ENCODE peak calls at places on chromosomes 2 and 18, in nine cellular contexts. I, F, S, X, J, M, C, D and W are unnamed samples.

GRCh38 chr2:105848367-105848766 is 103.7 kb downstream of the NCK2 start:
- DNase-seq in D (no peak), S (no peak), J (no peak), X (no peak), C (no peak), F (no peak), M (no peak), I (no peak), W (no peak)

GRCh38 chr18:54205951-54206350 is 18.5 kb downstream of the MBD2 start:
- DNase-seq in D (no peak), M (no peak), F (no peak), J (no peak), S (no peak), C (no peak), I (no peak), X (no peak), W (no peak)

GRCh38 chr2:75560022-75560767 is 544 bp downstream of the EVA1A start:
- DNase-seq in F (no peak), D (no peak), M (no peak), J (peak; percentile 85), I (peak; percentile 56), C (no peak), S (no peak), X (no peak), W (no peak)

GRCh38 chr2:39697480-39697879 is 31.8 kb downstream of the TMEM178A start:
- DNase-seq in C (no peak), F (no peak), J (no peak), I (peak; percentile 10), D (no peak), S (no peak), X (no peak), M (no peak), W (no peak)

GRCh38 chr18:8946046-8946838 is 156.3 kb upstream of the NDUFV2 start:
- DNase-seq in S (no peak), I (no peak), X (no peak), F (no peak), J (no peak), D (no peak), C (no peak), M (no peak), W (no peak)

GRCh38 chr2:127664065-127664894 is 11.1 kb downstream of the LIMS2 start:
- DNase-seq in J (no peak), I (peak; percentile 50), X (peak; percentile 7), C (peak; percentile 47), S (no peak), M (peak; percentile 78), F (no peak), D (no peak), W (no peak)

GRCh38 chr2:48343571-48344440 is 186.1 kb upstream of the STON1 start:
- DNase-seq in F (no peak), X (no peak), M (no peak), J (no peak), D (no peak), I (peak; percentile 91), S (no peak), C (no peak), W (no peak)

GRCh38 chr2:187372213-187372612 is 75.8 kb downstream of the CALCRL start:
- DNase-seq in D (no peak), C (no peak), F (no peak), J (no peak), S (no peak), M (no peak), I (no peak), X (no peak), W (no peak)

GRCh38 chr2:171985076-171985475 is 14.7 kb upstream of the METAP1D start:
- DNase-seq in S (no peak), C (no peak), F (no peak), J (no peak), D (no peak), I (no peak), M (no peak), X (no peak), W (no peak)

GRCh38 chr2:218216674-218217365 is at the start of gene ARPC2:
- DNase-seq in J (peak; percentile 94), M (peak; percentile 100), C (peak; percentile 92), X (peak; percentile 96), S (peak; percentile 75), I (peak; percentile 97), D (peak; percentile 68), F (peak; percentile 96), W (peak; percentile 58)

GRCh38 chr2:95043300-95043786 is 17.8 kb downstream of the MAL start:
- DNase-seq in F (peak; percentile 85), S (no peak), M (no peak), C (peak; percentile 70), D (no peak), I (no peak), J (no peak), X (peak; percentile 53), W (no peak)
- TF ChIP-seq POLR2AphosphoS5 in F (peak; percentile 34), S (no peak), M (no peak), C (no peak), D (no peak), I (no peak), J (peak; percentile 40), X (peak; percentile 23), W (no peak)

GRCh38 chr2:206229642-206230041 is 44.8 kb upstream of the ZDBF2 start:
- DNase-seq in F (no peak), I (no peak), S (no peak), X (no peak), D (no peak), M (no peak), C (no peak), J (no peak), W (no peak)
- H3K27ac ChIP-seq in F (no peak overlapping the region), I (no peak overlapping the region), S (peak overlapping the region; percentile 30), X (no peak overlapping the region), D (no peak overlapping the region), M (no peak overlapping the region), C (no peak overlapping the region), J (no peak overlapping the region), W (peak overlapping the region; percentile 87)

GRCh38 chr2:30221531-30221930 is 9.8 kb upstream of the LBH start:
- DNase-seq in S (no peak), J (no peak), M (no peak), X (no peak), D (no peak), F (no peak), C (no peak), I (no peak), W (no peak)

GRCh38 chr2:30223413-30223874 is 7.9 kb upstream of the LBH start:
- DNase-seq in X (peak; percentile 20), I (no peak), S (no peak), F (no peak), D (no peak), M (no peak), J (no peak), C (no peak), W (no peak)

GRCh38 chr2:30222031-30222430 is 9.3 kb upstream of the LBH start:
- DNase-seq in S (no peak), J (no peak), C (no peak), F (no peak), I (no peak), D (no peak), M (no peak), X (no peak), W (no peak)

GRCh38 chr2:30224147-30224546 is 7.2 kb upstream of the LBH start:
- DNase-seq in X (peak; percentile 20), D (no peak), M (no peak), I (no peak), F (no peak), C (no peak), J (no peak), S (no peak), W (no peak)

DNA sequence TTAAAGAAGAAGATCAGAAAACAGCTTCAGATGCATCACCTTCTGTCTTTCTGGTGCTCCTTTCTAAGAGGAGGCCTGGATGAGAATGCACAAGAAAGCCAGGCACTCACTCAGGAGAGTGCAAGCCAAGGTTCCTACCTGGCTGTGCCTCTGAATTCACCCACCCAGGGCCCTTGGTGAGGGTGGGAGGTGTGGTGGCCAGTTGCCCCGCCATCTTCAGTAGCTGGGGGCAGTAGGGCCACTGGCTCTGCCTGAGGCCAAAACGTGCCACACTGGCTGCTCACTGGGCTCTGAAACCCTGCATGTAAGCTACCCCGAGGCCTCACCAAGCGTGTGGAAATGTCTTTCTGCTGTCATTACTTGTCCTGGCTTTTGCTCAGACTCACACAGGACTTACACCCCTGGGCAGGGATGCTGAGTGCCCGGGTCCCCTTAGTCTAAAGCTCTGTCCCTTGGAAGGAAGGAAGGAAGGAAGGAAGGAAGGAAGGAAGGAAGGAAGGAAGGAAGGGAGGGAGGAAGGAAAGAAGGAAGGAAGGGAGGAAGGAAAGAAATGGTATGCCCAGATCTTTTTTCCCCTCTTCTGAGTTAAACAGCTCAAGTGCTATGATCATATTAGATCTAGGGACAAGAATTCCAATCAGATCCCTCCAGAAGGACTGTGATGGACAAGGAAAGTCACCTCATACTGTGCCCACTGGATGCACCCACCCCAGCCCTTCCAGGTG is 8.5 kb upstream of the LBH start:
- DNase-seq in X (no peak), J (no peak), F (no peak), M (no peak), S (no peak), C (no peak), D (no peak), I (no peak), W (peak; percentile 83)
- TF ChIP-seq POLR2AphosphoS5 in X (no peak), J (no peak), F (no peak), M (no peak), S (no peak), C (no peak), D (no peak), I (no peak), W (no peak)

GRCh38 chr2:51921076-51921475 is 889.1 kb upstream of the NRXN1 start:
- DNase-seq in F (no peak), C (no peak), J (no peak), X (no peak), I (no peak), S (no peak), D (no peak), M (no peak), W (no peak)
- H3K27ac ChIP-seq in F (no peak overlapping the region), C (no peak overlapping the region), J (no peak overlapping the region), X (no peak overlapping the region), I (no peak overlapping the region), S (no peak overlapping the region), D (no peak overlapping the region), M (no peak overlapping the region), W (no peak overlapping the region)

GRCh38 chr2:28356095-28356911 is 36.4 kb upstream of the FOSL2 start:
- DNase-seq in S (no peak), D (no peak), C (peak; percentile 79), M (peak; percentile 91), X (peak; percentile 89), I (peak; percentile 89), F (peak; percentile 94), J (no peak), W (no peak)
- TF ChIP-seq POLR2AphosphoS5 in S (no peak), D (no peak), C (peak; percentile 42), M (peak; percentile 68), X (peak; percentile 53), I (no peak), F (peak; percentile 90), J (peak; percentile 76), W (no peak)